ENCODE peak calls at places on chromosomes 12 and 14, in eight cellular contexts. B, A, Y, E, D, S, H and G are unnamed samples.

GRCh38 chr12:101231626-101232025 is 21.6 kb upstream of the SLC5A8 start:
- DNase-seq in D (no peak), H (no peak), Y (no peak), S (no peak), E (no peak), A (no peak), B (no peak), G (no peak)

GRCh38 chr12:1369460-1369859 is 224.9 kb downstream of the FBXL14 start:
- DNase-seq in B (no peak), S (no peak), D (no peak), Y (no peak), E (peak), H (no peak), A (no peak), G (no peak)

GRCh38 chr12:6946033-6946919 is 2.5 kb downstream of the C12orf57 start:
- DNase-seq in H (peak), A (peak), Y (peak), S (peak), E (peak), D (peak), B (peak), G (no peak)

GRCh38 chr12:54667945-54668344 is 19.8 kb upstream of the DCD start:
- DNase-seq in E (no peak), D (no peak), B (no peak), Y (no peak), S (no peak), H (no peak), A (no peak), G (no peak)

GRCh38 chr12:321606-322326 is 59.1 kb upstream of the SLC6A13 start:
- DNase-seq in S (no peak), B (peak), Y (no peak), E (no peak), H (no peak), D (no peak), A (no peak), G (no peak)

GRCh38 chr12:77104792-77105191 is 39.4 kb upstream of the E2F7 start:
- DNase-seq in S (no peak), D (no peak), A (no peak), E (no peak), H (no peak), Y (no peak), B (no peak), G (peak)

GRCh38 chr12:115251727-115252126 is 567.8 kb upstream of the TBX3 start:
- DNase-seq in A (no peak), E (no peak), D (no peak), Y (no peak), B (no peak), S (no peak), H (no peak), G (no peak)

GRCh38 chr14:73633517-73634332 is 11.1 kb upstream of the DNAL1 start:
- DNase-seq in D (peak), A (peak), B (peak), H (peak), S (peak), Y (peak), E (peak), G (peak)

GRCh38 chr12:118404876-118405521 is 28.6 kb downstream of the SUDS3 start:
- DNase-seq in D (peak), B (peak), H (peak), S (peak), E (peak), Y (peak), A (peak), G (peak)

GRCh38 chr12:108237272-108237671 is 101.8 kb downstream of the CMKLR1 start:
- DNase-seq in D (no peak), B (peak), E (peak), H (peak), S (no peak), A (peak), Y (no peak), G (no peak)

GRCh38 chr12:26853303-26854027 is 20.5 kb upstream of the ITPR2 start:
- DNase-seq in A (peak), H (peak), E (peak), S (no peak), Y (peak), D (peak), B (peak), G (peak)

GRCh38 chr12:70733385-70733784 is 96.2 kb upstream of the PTPRB start:
- DNase-seq in B (peak), H (no peak), D (peak), E (peak), S (peak), A (no peak), Y (peak), G (peak)

GRCh38 chr14:99164712-99165111 is 107.3 kb downstream of the BCL11B start:
- DNase-seq in A (no peak), H (no peak), S (no peak), B (no peak), D (no peak), E (no peak), Y (no peak), G (no peak)

GRCh38 chr12:129830796-129831195 is 73.0 kb downstream of the TMEM132D start:
- DNase-seq in B (no peak), A (no peak), S (no peak), Y (no peak), D (no peak), E (no peak), H (no peak), G (no peak)

GRCh38 chr14:96176275-96176674 is 28.4 kb upstream of the BDKRB2 start:
- DNase-seq in A (no peak), D (no peak), Y (no peak), S (no peak), H (no peak), B (no peak), E (no peak), G (peak)

GRCh38 chr14:105888784-105889665 is 362.6 kb downstream of the TMEM121 start:
- DNase-seq in Y (no peak), E (no peak), S (no peak), B (no peak), D (no peak), H (no peak), A (no peak), G (no peak)

GRCh38 chr12:130715150-130715995 is 726 bp downstream of the RIMBP2 start:
- DNase-seq in A (no peak), B (no peak), Y (no peak), E (no peak), H (peak), D (peak), S (no peak), G (no peak)

GRCh38 chr14:74552623-74553022 is 59.1 kb downstream of the ISCA2 start:
- DNase-seq in H (no peak), B (no peak), S (no peak), Y (no peak), D (peak), E (no peak), A (no peak), G (peak)

GRCh38 chr12:105547786-105548185 is 217.3 kb downstream of the C12orf75 start:
- DNase-seq in D (no peak), E (no peak), S (no peak), H (no peak), B (no peak), Y (no peak), A (no peak), G (no peak)

GRCh38 chr12:11765817-11766794 is 116.6 kb downstream of the ETV6 start:
- DNase-seq in D (no peak), A (no peak), E (no peak), S (peak), H (no peak), B (no peak), Y (no peak), G (peak)

GRCh38 chr12:68451261-68452091 is 119.3 kb upstream of the MDM1 start:
- DNase-seq in D (no peak), E (peak), B (no peak), S (peak), H (no peak), Y (no peak), A (no peak), G (peak)

GRCh38 chr12:95277139-95277538 is 59.5 kb downstream of the VEZT start:
- DNase-seq in H (no peak), E (no peak), D (no peak), Y (no peak), S (no peak), B (no peak), A (no peak), G (peak)

GRCh38 chr14:92649066-92649465 is 99.4 kb downstream of the LGMN start:
- DNase-seq in S (no peak), A (no peak), E (no peak), Y (no peak), D (no peak), H (no peak), B (no peak), G (no peak)

GRCh38 chr12:64258576-64258975 is 36.5 kb upstream of the KICS2 start:
- DNase-seq in A (no peak), D (no peak), Y (no peak), B (no peak), H (no peak), S (no peak), E (no peak), G (peak)

GRCh38 chr12:40010899-40011774 is 94.7 kb downstream of the SLC2A13 start:
- DNase-seq in H (no peak), S (peak), D (peak), Y (peak), B (peak), A (peak), E (peak), G (peak)

GRCh38 chr14:49972199-49972671 is 79.4 kb downstream of the ARF6 start:
- DNase-seq in A (no peak), E (no peak), H (no peak), S (no peak), D (no peak), Y (no peak), B (no peak), G (peak)

GRCh38 chr12:113973109-113973904 is 7.2 kb upstream of the RBM19 start:
- DNase-seq in Y (no peak), A (no peak), S (no peak), D (no peak), B (no peak), H (no peak), E (no peak), G (no peak)

GRCh38 chr14:50497351-50497750 is 35.0 kb downstream of the MAP4K5 start:
- DNase-seq in A (no peak), E (no peak), Y (no peak), H (no peak), B (no peak), S (no peak), D (no peak), G (no peak)

GRCh38 chr12:6540181-6540877 is 6.0 kb downstream of the GAPDH start:
- DNase-seq in A (peak), B (no peak), Y (peak), D (peak), E (peak), H (peak), S (no peak), G (peak)

GRCh38 chr12:42372154-42372791 is 46.3 kb downstream of the PPHLN1 start:
- DNase-seq in H (no peak), E (peak), A (no peak), D (peak), B (peak), Y (peak), S (peak), G (peak)

GRCh38 chr12:123530683-123531082 is 2.8 kb downstream of the RILPL1 start:
- DNase-seq in E (no peak), S (no peak), H (no peak), B (no peak), A (no peak), Y (no peak), D (no peak), G (no peak)

GRCh38 chr12:104669057-104669770 is 212.5 kb downstream of the CHST11 start:
- DNase-seq in D (peak), E (peak), S (no peak), B (no peak), H (no peak), Y (no peak), A (no peak), G (no peak)

GRCh38 chr12:58363971-58364370 is 422.6 kb downstream of the ATP23 start:
- DNase-seq in Y (no peak), D (no peak), S (no peak), B (no peak), E (no peak), H (no peak), A (no peak), G (no peak)
- TF ChIP-seq USF2 in Y (no peak), D (no peak), S (no peak), B (no peak), E (no peak), H (no peak), A (no peak), G (no peak)

GRCh38 chr14:64935508-64935907 is 7.0 kb downstream of the GPX2 start:
- DNase-seq in B (no peak), D (no peak), Y (no peak), S (no peak), A (no peak), H (no peak), E (no peak), G (no peak)

GRCh38 chr14:64939817-64940190 is 2.7 kb downstream of the GPX2 start:
- DNase-seq in S (no peak), B (no peak), Y (no peak), A (no peak), D (no peak), H (no peak), E (no peak), G (no peak)

GRCh38 chr14:64938972-64939816 is 3.4 kb downstream of the GPX2 start:
- DNase-seq in S (no peak), B (no peak), D (no peak), Y (no peak), E (no peak), A (no peak), H (no peak), G (no peak)

GRCh38 chr14:64937821-64938193 is 4.7 kb downstream of the GPX2 start:
- DNase-seq in E (no peak), D (no peak), B (peak), Y (peak), A (no peak), H (no peak), S (no peak), G (peak)

DNA sequence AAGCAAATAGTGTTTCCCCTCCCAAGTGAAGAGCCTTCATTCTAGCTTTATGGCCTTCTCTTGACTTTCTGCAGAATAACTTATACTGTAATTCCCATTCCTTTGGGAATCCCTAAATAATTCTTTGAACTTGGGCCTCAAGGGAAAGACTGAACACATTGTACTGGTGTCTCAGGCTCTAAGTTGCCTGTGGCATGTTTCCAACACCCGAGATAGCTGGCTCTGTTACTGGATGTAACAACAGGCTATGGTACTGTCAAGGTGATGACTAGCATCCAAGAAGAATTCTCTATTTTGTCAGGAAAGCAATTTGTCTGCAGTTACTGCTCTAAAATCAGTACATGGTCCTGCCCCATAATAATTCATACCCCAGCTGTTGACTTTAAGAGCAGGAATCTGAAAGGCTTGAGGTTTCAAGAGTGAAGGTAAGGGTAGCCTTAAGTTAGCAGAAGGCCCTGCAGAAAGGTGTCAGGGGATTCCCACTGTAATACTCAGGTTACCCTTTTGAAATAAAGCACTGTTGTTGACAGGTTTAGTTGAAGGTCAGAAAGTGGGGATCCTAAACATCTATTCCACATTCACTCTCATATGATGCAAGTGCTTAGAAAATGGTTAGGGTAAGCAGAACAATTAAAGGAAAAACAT is 5.2 kb downstream of the GPX2 start:
- DNase-seq in D (no peak), H (no peak), E (no peak), Y (no peak), S (no peak), B (no peak), A (no peak), G (peak)
- TF ChIP-seq USF2 in D (no peak), H (no peak), E (no peak), Y (no peak), S (no peak), B (no peak), A (no peak), G (no peak)

GRCh38 chr12:126873701-126874100 is 1393.3 kb upstream of the TMEM132C start:
- DNase-seq in H (no peak), B (no peak), E (no peak), D (no peak), S (no peak), A (no peak), Y (no peak), G (no peak)
- TF ChIP-seq USF2 in H (no peak), B (no peak), E (no peak), D (no peak), S (no peak), A (no peak), Y (no peak), G (no peak)

GRCh38 chr12:131833288-131833895 is 5.2 kb downstream of the MMP17 start:
- DNase-seq in S (no peak), B (no peak), Y (no peak), A (no peak), D (no peak), H (no peak), E (no peak), G (no peak)
- TF ChIP-seq USF2 in S (no peak), B (no peak), Y (no peak), A (no peak), D (no peak), H (no peak), E (no peak), G (no peak)

GRCh38 chr12:2633176-2633824 is 161.5 kb upstream of the FKBP4 start:
- DNase-seq in A (no peak), B (no peak), Y (no peak), H (no peak), D (no peak), S (no peak), E (no peak), G (no peak)

GRCh38 chr12:2631613-2632350 is 163.0 kb upstream of the FKBP4 start:
- DNase-seq in Y (no peak), A (no peak), B (no peak), H (no peak), D (no peak), E (no peak), S (no peak), G (no peak)

GRCh38 chr12:2636741-2637140 is 158.0 kb upstream of the FKBP4 start:
- DNase-seq in Y (no peak), B (no peak), H (no peak), A (no peak), E (no peak), D (no peak), S (no peak), G (no peak)

GRCh38 chr12:2634481-2634880 is 160.3 kb upstream of the FKBP4 start:
- DNase-seq in B (no peak), D (no peak), H (no peak), Y (no peak), S (no peak), E (no peak), A (no peak), G (no peak)

DNA sequence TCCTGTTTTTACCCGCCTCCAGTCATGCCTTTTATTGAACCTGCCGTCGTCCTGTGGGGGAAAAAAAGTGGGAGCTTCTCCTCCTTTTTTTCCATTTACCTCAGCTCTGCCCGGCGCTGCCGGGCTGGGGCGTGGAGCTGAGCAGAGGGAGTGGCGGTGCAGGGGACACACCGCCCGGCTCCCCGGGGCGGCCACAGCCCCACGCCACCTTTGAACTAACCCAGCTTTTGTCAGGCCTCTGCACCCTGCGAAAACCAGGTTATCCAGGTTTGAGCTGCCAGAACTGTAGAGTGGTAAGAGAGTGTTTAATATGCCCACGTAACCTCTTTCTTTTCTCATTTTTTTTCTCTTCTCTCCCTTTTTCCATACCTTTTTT is 161.0 kb upstream of the FKBP4 start:
- DNase-seq in E (no peak), D (no peak), H (no peak), A (no peak), S (no peak), B (no peak), Y (no peak), G (no peak)
- TF ChIP-seq USF2 in E (no peak), D (no peak), H (no peak), A (no peak), S (no peak), B (no peak), Y (no peak), G (no peak)

GRCh38 chr14:100807979-100808734 is 17.8 kb upstream of the MEG3 start:
- DNase-seq in B (no peak), E (no peak), S (no peak), D (no peak), Y (no peak), H (no peak), A (no peak), G (no peak)

GRCh38 chr14:100810435-100810834 is 15.5 kb upstream of the MEG3 start:
- DNase-seq in A (no peak), H (no peak), Y (no peak), D (no peak), B (no peak), E (no peak), S (no peak), G (no peak)

GRCh38 chr14:100807496-100807895 is 18.4 kb upstream of the MEG3 start:
- DNase-seq in H (no peak), Y (no peak), E (no peak), A (no peak), D (no peak), S (no peak), B (no peak), G (no peak)

GRCh38 chr14:100813291-100813690 is 12.6 kb upstream of the MEG3 start:
- DNase-seq in D (no peak), B (no peak), S (no peak), H (no peak), Y (no peak), E (no peak), A (no peak), G (no peak)

GRCh38 chr14:100810861-100811461 is 15.0 kb upstream of the MEG3 start:
- DNase-seq in H (no peak), Y (no peak), E (no peak), D (no peak), S (no peak), B (no peak), A (no peak), G (no peak)
- TF ChIP-seq USF2 in H (no peak), Y (no peak), E (no peak), D (no peak), S (no peak), B (no peak), A (no peak), G (no peak)

GRCh38 chr14:97417331-97417730 is 620.1 kb downstream of the VRK1 start:
- DNase-seq in Y (no peak), B (no peak), D (no peak), E (no peak), S (no peak), A (no peak), H (no peak), G (no peak)
- TF ChIP-seq USF2 in Y (no peak), B (no peak), D (no peak), E (no peak), S (no peak), A (no peak), H (no peak), G (no peak)

GRCh38 chr12:9647825-9648700 is 21.4 kb upstream of the CLEC2D start:
- DNase-seq in B (peak), A (peak), S (peak), E (peak), D (peak), Y (peak), H (peak), G (peak)
- TF ChIP-seq USF2 in B (no peak), A (no peak), S (no peak), E (no peak), D (no peak), Y (no peak), H (no peak), G (peak)

DNA sequence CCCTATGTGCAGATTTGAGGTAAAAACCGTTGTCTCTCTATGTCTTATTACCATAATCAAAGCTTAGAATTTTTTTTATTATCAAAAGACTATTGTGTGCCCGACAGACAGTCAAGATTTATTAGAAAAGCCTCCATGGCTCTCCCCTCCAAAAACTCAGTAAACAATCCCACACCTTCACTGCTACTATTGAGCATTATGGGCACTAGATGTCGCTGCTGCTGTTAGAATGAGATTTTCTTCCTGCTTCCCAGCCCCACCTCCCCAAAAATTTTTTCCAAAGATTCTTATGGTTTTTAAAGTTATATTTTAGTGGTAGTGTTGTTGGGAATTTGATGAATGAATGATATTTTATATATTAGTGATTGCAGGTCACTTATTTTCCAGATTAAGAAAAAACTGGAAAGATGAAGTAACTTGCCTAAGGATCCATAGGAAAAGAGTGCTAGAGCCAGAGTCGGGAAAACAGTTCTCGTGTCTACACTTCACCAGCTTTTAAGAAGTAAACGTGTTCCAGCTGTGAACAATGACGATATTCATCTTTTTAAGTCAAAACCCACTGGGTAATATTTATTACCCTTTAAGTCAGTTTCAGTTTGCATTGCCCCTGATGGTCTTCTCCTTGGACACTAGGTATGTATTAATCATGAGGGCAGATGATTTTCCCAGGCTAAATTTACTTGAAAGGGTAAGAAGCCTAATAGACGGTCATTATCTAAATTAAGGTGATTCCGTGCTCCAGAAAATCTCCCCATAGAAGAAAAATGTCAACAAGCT is 12.2 kb upstream of the FOXG1 start:
- DNase-seq in E (peak), S (peak), A (peak), D (peak), H (no peak), Y (peak), B (peak), G (peak)
- TF ChIP-seq USF2 in E (no peak), S (no peak), A (no peak), D (no peak), H (no peak), Y (no peak), B (no peak), G (no peak)